ENCODE peak calls at places on chromosomes 4 and X, in eight cellular contexts. F is foreskin fibroblast; Z is GM04504; N is activated naive CD8-positive, alpha-beta T cell treated with anti-CD3 and anti-CD28 coated beads for 36 hours; C is tibial artery; Q is choroid plexus epithelial cell; J is M059J; G is cerebellum. H is an unnamed sample.
A peak's percentile ranks its signal among the peaks of the same experiment; 100 is the strongest.

GRCh38 chr4:140367738-140368137 is 5.7 kb upstream of the SCOC start:
- DNase-seq in C (no peak), Z (peak; percentile 2), J (peak; percentile 79), N (no peak), Q (peak; percentile 36), G (no peak), F (peak; percentile 6), H (no peak)

GRCh38 chr4:54709281-54709854 is 51.6 kb downstream of the KIT start:
- DNase-seq in J (no peak), Z (no peak), C (no peak), G (no peak), Q (peak; percentile 12), N (no peak), F (no peak), H (no peak)

GRCh38 chr4:183588691-183589090 is 70.3 kb downstream of the RWDD4 start:
- DNase-seq in F (no peak), C (no peak), Q (no peak), Z (no peak), N (no peak), J (no peak), G (no peak), H (no peak)

GRCh38 chr4:101977096-101977495 is 186.6 kb downstream of the BANK1 start:
- DNase-seq in Q (peak; percentile 98), N (no peak), J (peak; percentile 91), Z (peak; percentile 96), F (peak; percentile 83), C (peak; percentile 21), G (no peak), H (no peak)

GRCh38 chr4:133394971-133395627 is 246.0 kb downstream of the PCDH10 start:
- DNase-seq in Q (no peak), F (no peak), N (no peak), J (no peak), Z (no peak), C (no peak), G (no peak), H (no peak)

GRCh38 chrX:70769659-70770232 is 138.8 kb downstream of the TEX11 start:
- DNase-seq in N (no peak), G (peak; percentile 2), C (no peak), Z (no peak), F (no peak), J (peak; percentile 6), Q (peak; percentile 13), H (no peak)

GRCh38 chr4:173442223-173442932 is 43.5 kb upstream of the SCRG1 start:
- DNase-seq in Q (no peak), G (no peak), C (no peak), N (no peak), Z (no peak), J (no peak), F (no peak), H (no peak)

GRCh38 chr4:81256059-81256635 is 41.1 kb upstream of the PRKG2 start:
- DNase-seq in C (no peak), F (no peak), N (no peak), Q (no peak), J (no peak), G (no peak), Z (no peak), H (no peak)

GRCh38 chrX:139141370-139141769 is 389.2 kb upstream of the F9 start:
- DNase-seq in Z (no peak), F (no peak), C (no peak), Q (no peak), N (no peak), J (no peak), G (no peak), H (no peak)

GRCh38 chrX:30654989-30655607 is 1.9 kb downstream of the GK start:
- DNase-seq in N (no peak), G (no peak), Q (no peak), Z (no peak), J (peak; percentile 19), C (no peak), F (no peak), H (no peak)

GRCh38 chr4:40991908-40992307 is 222.4 kb downstream of the APBB2 start:
- DNase-seq in F (no peak), J (peak; percentile 11), C (no peak), G (no peak), Z (no peak), N (no peak), Q (peak; percentile 30), H (no peak)

GRCh38 chr4:95267081-95267480 is 281.7 kb downstream of the UNC5C start:
- DNase-seq in N (no peak), C (no peak), F (no peak), Q (peak; percentile 64), G (no peak), J (peak; percentile 62), Z (no peak), H (no peak)

GRCh38 chr4:15336410-15337184 is 91.2 kb upstream of the C1QTNF7 start:
- DNase-seq in G (no peak), F (peak; percentile 89), J (peak; percentile 78), Z (no peak), N (no peak), Q (peak; percentile 90), C (no peak), H (no peak)

GRCh38 chrX:150693782-150694574 is 782 bp downstream of the MTMR1 start:
- DNase-seq in J (peak; percentile 74), Q (peak; percentile 42), F (peak; percentile 83), G (peak; percentile 23), Z (peak; percentile 63), N (peak; percentile 73), C (peak; percentile 30), H (no peak)

GRCh38 chr4:7854697-7855370 is 84.8 kb downstream of the AFAP1 start:
- DNase-seq in Q (no peak), Z (no peak), C (no peak), F (no peak), N (peak; percentile 61), G (no peak), J (peak; percentile 83), H (no peak)

GRCh38 chr4:88378691-88379559 is at the start of gene HERC6:
- DNase-seq in G (peak; percentile 9), F (peak; percentile 62), N (peak; percentile 84), C (peak; percentile 65), Q (peak; percentile 92), Z (peak; percentile 46), J (peak; percentile 94), H (peak; percentile 51)

GRCh38 chrX:69055193-69055592 is 110.1 kb downstream of the PJA1 start:
- DNase-seq in G (no peak), F (no peak), Q (no peak), J (no peak), Z (no peak), N (no peak), C (no peak), H (no peak)

GRCh38 chr4:125283702-125284279 is 31.0 kb upstream of the FAT4 start:
- DNase-seq in Q (peak; percentile 79), Z (peak; percentile 8), F (peak; percentile 21), J (peak; percentile 5), N (no peak), G (no peak), C (no peak), H (no peak)

GRCh38 chrX:40063555-40063954 is 34.2 kb downstream of the BCOR start:
- DNase-seq in F (no peak), Z (no peak), C (no peak), Q (no peak), N (no peak), J (no peak), G (no peak), H (no peak)

GRCh38 chr4:79358438-79358837 is 32.6 kb upstream of the NAA11 start:
- DNase-seq in C (no peak), F (no peak), Z (no peak), N (no peak), Q (no peak), J (no peak), G (no peak), H (no peak)

GRCh38 chr4:26871611-26872010 is 11.0 kb downstream of the STIM2 start:
- DNase-seq in Q (peak; percentile 30), Z (no peak), G (no peak), N (no peak), J (peak; percentile 63), F (peak; percentile 23), C (no peak), H (no peak)

GRCh38 chr4:38163216-38164006 is 203.2 kb downstream of the PTTG2 start:
- DNase-seq in F (no peak), Q (peak; percentile 64), C (no peak), Z (no peak), G (no peak), J (peak; percentile 89), N (no peak), H (no peak)

GRCh38 chrX:136907626-136908025 is 27.1 kb upstream of the RBMX start:
- DNase-seq in F (no peak), C (peak; percentile 26), G (no peak), Q (no peak), N (no peak), J (no peak), Z (no peak), H (no peak)

GRCh38 chr4:158873795-158874359 is 105.1 kb downstream of the FNIP2 start:
- DNase-seq in G (no peak), J (peak; percentile 91), N (no peak), Z (peak; percentile 28), Q (peak; percentile 93), F (peak; percentile 85), C (no peak), H (no peak)

GRCh38 chrX:53440631-53441517 is 6.7 kb upstream of the HSD17B10 start:
- DNase-seq in N (peak; percentile 41), Q (peak; percentile 24), C (peak; percentile 78), J (peak; percentile 65), F (peak; percentile 56), G (peak; percentile 64), Z (no peak), H (no peak)

GRCh38 chr4:157978680-157979361 is 194.0 kb downstream of the GASK1B start:
- DNase-seq in F (peak; percentile 47), G (peak; percentile 70), N (peak; percentile 4), Q (peak; percentile 79), J (peak; percentile 59), C (peak; percentile 23), Z (peak; percentile 27), H (peak; percentile 69)

GRCh38 chr4:71052034-71052433 is 58.6 kb downstream of the DCK start:
- DNase-seq in J (no peak), Q (no peak), C (no peak), G (no peak), N (no peak), Z (no peak), F (no peak), H (no peak)

GRCh38 chrX:43885617-43886016 is 3.4 kb upstream of the MAOB start:
- DNase-seq in Z (no peak), F (no peak), Q (no peak), C (no peak), J (no peak), G (no peak), N (no peak), H (no peak)

GRCh38 chr4:140052050-140052449 is 101.9 kb downstream of the MAML3 start:
- DNase-seq in J (peak; percentile 37), C (peak; percentile 41), F (peak; percentile 29), N (peak; percentile 18), Q (peak; percentile 75), Z (peak; percentile 23), G (no peak), H (no peak)

GRCh38 chr4:182795446-182796238 is 121.5 kb downstream of the DCTD start:
- DNase-seq in C (no peak), Z (no peak), G (no peak), J (peak; percentile 11), Q (no peak), F (no peak), N (no peak), H (no peak)

GRCh38 chrX:151713859-151714258 is 2.0 kb upstream of the FATE1 start:
- DNase-seq in J (peak; percentile 53), Z (no peak), F (no peak), Q (peak; percentile 11), C (no peak), G (no peak), N (peak; percentile 3), H (no peak)

GRCh38 chr4:127479031-127479622 is 153.6 kb upstream of the INTU start:
- DNase-seq in G (no peak), J (peak; percentile 37), Z (peak; percentile 16), C (no peak), F (peak; percentile 16), N (no peak), Q (peak; percentile 70), H (no peak)

GRCh38 chr4:18698119-18698883 is 676.7 kb upstream of the LCORL start:
- DNase-seq in Z (no peak), G (no peak), N (no peak), F (no peak), J (no peak), Q (no peak), C (no peak), H (no peak)

GRCh38 chrX:11215191-11215921 is 77.9 kb upstream of the AMELX start:
- DNase-seq in F (no peak), Q (no peak), J (no peak), C (no peak), N (no peak), Z (no peak), G (no peak), H (no peak)